ENCODE peak calls at places on chromosomes 3 and 15, in seven cellular contexts. P is GM12891, K is H1, D is K562, Q is SK-N-SH, S is HepG2, V is GM12878. O is an unnamed sample.

GRCh38 chr3:195035345-195036202 is 235.4 kb downstream of the XXYLT1 start:
- DNase-seq in P (no peak), K (peak; percentile 63), D (no peak), Q (peak; percentile 49), S (no peak), V (no peak), O (no peak)

GRCh38 chr3:197017003-197017402 is 12.6 kb downstream of the MELTF start:
- DNase-seq in P (no peak), K (no peak), D (no peak), Q (no peak), S (no peak), V (no peak), O (no peak)

GRCh38 chr3:30162579-30162978 is 443.8 kb upstream of the TGFBR2 start:
- DNase-seq in P (no peak), K (no peak), D (no peak), Q (no peak), S (no peak), V (no peak), O (no peak)

GRCh38 chr3:150697646-150698045 is 6.1 kb downstream of the ERICH6 start:
- DNase-seq in P (no peak), K (no peak), D (no peak), Q (no peak), S (no peak), V (no peak), O (no peak)

GRCh38 chr15:26974120-26974780 is 3.3 kb downstream of the GABRG3 start:
- DNase-seq in P (no peak), K (peak; percentile 57), D (peak; percentile 14), Q (peak; percentile 50), S (peak; percentile 13), V (no peak), O (no peak)

GRCh38 chr3:142028174-142028833 is 121.0 kb downstream of the TFDP2 start:
- DNase-seq in P (peak; percentile 29), K (no peak), D (peak; percentile 68), Q (peak; percentile 49), S (no peak), V (peak; percentile 71), O (no peak)

GRCh38 chr15:98924311-98925049 is 83.1 kb downstream of the PGPEP1L start:
- DNase-seq in P (no peak), K (no peak), D (no peak), Q (no peak), S (no peak), V (no peak), O (no peak)

GRCh38 chr3:31959951-31960792 is 20.9 kb downstream of the OSBPL10 start:
- DNase-seq in P (no peak), K (peak; percentile 52), D (no peak), Q (no peak), S (no peak), V (no peak), O (no peak)

GRCh38 chr3:40120816-40121215 is 188.7 kb upstream of the EIF1B start:
- DNase-seq in P (no peak), K (no peak), D (no peak), Q (no peak), S (no peak), V (no peak), O (no peak)

GRCh38 chr3:9736831-9737230 is 5.3 kb downstream of the BRPF1 start:
- DNase-seq in P (no peak), K (no peak), D (no peak), Q (no peak), S (no peak), V (no peak), O (no peak)

GRCh38 chr15:28948036-28948435 is 62.3 kb downstream of the APBA2 start:
- DNase-seq in P (no peak), K (no peak), D (no peak), Q (no peak), S (no peak), V (no peak), O (no peak)
- TF ChIP-seq TAF1 in P (no peak), K (no peak), D (no peak), Q (no peak), S (no peak), V (no peak), O (no peak)

GRCh38 chr15:29556385-29556784 is 265.9 kb downstream of the TJP1 start:
- DNase-seq in P (no peak), K (no peak), D (no peak), Q (no peak), S (no peak), V (no peak), O (no peak)
- TF ChIP-seq TAF1 in P (no peak), K (no peak), D (no peak), Q (no peak), S (no peak), V (no peak), O (no peak)

GRCh38 chr3:174342941-174343431 is 516.1 kb upstream of the NAALADL2 start:
- DNase-seq in P (no peak), K (no peak), D (no peak), Q (no peak), S (no peak), V (no peak), O (no peak)
- TF ChIP-seq TAF1 in P (no peak), K (no peak), D (no peak), Q (no peak), S (no peak), V (no peak), O (no peak)

GRCh38 chr3:152386208-152386607 is 117.5 kb downstream of the MBNL1 start:
- DNase-seq in P (no peak), K (no peak), D (no peak), Q (no peak), S (no peak), V (no peak), O (no peak)

GRCh38 chr3:152385761-152386160 is 117.0 kb downstream of the MBNL1 start:
- DNase-seq in P (no peak), K (no peak), D (no peak), Q (no peak), S (peak; percentile 88), V (no peak), O (no peak)

GRCh38 chr3:152390647-152391046 is 121.9 kb downstream of the MBNL1 start:
- DNase-seq in P (no peak), K (no peak), D (no peak), Q (no peak), S (no peak), V (no peak), O (no peak)

GRCh38 chr3:152389316-152389934 is 120.7 kb downstream of the MBNL1 start:
- DNase-seq in P (no peak), K (no peak), D (no peak), Q (no peak), S (no peak), V (no peak), O (no peak)

DNA sequence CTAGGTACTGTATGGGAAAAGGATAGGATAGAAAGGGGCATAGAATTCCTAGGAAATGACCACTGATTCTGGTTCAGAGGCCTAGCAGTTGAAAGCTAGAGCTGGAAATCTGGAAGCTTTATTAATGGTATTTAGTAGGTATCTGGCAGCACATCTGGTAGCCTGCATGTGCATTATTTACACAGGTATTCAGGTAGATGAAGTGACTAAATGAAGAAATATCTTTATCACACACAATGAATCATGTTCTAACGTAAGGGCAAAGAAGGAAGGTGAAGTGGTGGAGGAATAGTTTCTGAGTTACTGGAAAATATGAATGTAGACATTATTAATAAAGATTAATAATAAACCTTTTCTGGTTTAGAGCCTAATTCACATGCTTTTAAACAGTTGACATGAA is 119.9 kb downstream of the MBNL1 start:
- DNase-seq in P (no peak), K (no peak), D (no peak), Q (no peak), S (no peak), V (no peak), O (no peak)
- TF ChIP-seq TAF1 in P (no peak), K (no peak), D (no peak), Q (no peak), S (no peak), V (no peak), O (no peak)

DNA sequence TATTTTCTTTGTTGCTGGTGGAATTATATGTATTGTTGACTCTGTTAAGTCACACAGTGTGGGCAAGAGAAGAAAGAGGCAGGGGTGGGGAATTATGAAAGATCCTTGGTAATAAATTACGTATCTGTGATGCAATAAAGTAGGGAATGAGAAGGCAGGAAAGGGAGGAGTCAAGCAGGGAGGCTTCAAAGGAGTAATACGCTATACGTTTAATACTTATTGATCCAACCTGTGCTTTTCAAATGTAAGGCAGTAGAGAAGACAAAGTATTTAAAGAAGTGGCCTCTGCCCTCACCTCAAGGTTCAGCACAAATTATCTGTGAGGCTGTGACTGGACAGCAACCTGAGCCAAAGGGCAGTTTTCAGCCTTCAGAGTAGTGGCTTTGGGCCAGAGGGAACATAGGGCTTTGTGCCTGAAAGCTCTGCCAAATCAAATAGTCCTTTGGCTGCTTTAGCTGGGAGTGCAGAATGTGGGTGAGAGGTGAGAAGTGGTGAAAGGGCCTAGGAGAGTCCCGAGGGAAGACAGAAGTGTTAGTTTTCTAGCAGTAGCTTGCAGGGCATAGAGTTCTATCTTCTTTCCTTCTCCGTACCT is 1.2 kb upstream of the PLIN1 start:
- DNase-seq in P (no peak), K (no peak), D (no peak), Q (no peak), S (peak; percentile 80), V (no peak), O (no peak)
- TF ChIP-seq TAF1 in P (no peak), K (no peak), D (no peak), Q (no peak), S (no peak), V (no peak), O (no peak)

GRCh38 chr3:189808246-189809007 is 177.2 kb downstream of the TP63 start:
- DNase-seq in P (no peak), K (no peak), D (no peak), Q (no peak), S (no peak), V (no peak), O (no peak)
- TF ChIP-seq TAF1 in P (no peak), K (no peak), D (no peak), Q (no peak), S (no peak), V (no peak), O (no peak)

DNA sequence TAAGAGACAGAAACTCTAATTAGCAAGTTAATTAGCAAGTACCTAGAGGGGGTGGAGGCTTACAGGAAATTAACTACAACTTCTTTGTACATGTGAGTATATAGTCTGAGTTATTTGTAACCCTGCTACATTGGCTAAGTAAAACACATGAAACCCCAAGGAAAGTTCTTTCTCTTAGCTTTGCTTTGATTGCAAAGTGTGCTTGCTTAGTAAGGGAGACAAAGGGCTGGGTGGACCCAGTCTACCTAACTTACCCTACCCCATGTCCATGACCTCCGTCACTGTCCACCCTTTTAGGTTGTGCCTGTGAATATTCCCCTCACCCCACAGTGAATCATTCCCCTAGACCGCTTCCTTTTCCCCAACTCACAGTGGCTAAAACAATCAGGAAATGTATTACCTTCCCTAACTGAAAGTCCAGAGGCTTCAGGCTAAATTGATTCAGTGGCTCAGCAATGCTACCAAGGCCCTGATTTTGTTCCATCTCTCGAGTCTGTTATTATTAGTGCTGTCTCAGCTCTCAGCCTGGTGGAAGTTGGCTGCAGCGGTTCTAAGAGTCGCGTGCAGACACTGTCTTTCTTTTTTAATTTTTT is 31.1 kb upstream of the RYR3 start:
- DNase-seq in P (no peak), K (no peak), D (no peak), Q (no peak), S (no peak), V (no peak), O (no peak)
- TF ChIP-seq TAF1 in P (no peak), K (no peak), D (no peak), Q (no peak), S (no peak), V (no peak), O (no peak)

GRCh38 chr3:112115806-112116383 is 17.2 kb downstream of the GCSAM start:
- DNase-seq in P (no peak), K (no peak), D (no peak), Q (no peak), S (no peak), V (no peak), O (no peak)
- TF ChIP-seq TAF1 in P (no peak), K (no peak), D (no peak), Q (no peak), S (no peak), V (no peak), O (no peak)

O was measured in GM12892.